ENCODE peak calls at places on chromosome 12, in seven cellular contexts. P, S, T, A, X, N and F are unnamed samples.

GRCh38 chr12:3160081-3160480 is 82.9 kb downstream of the TSPAN9 start:
- DNase-seq in P (no peak), N (no peak), S (no peak), X (no peak), T (no peak), A (peak; percentile 50), F (no peak)

GRCh38 chr12:47222960-47223847 is 143.4 kb upstream of the AMIGO2 start:
- DNase-seq in X (no peak), N (no peak), S (no peak), P (no peak), T (no peak), A (peak; percentile 56), F (no peak)

GRCh38 chr12:47147749-47148148 is 68.0 kb upstream of the AMIGO2 start:
- DNase-seq in S (no peak), T (no peak), X (no peak), A (no peak), N (no peak), P (no peak), F (no peak)

GRCh38 chr12:22626429-22626828 is 1.5 kb downstream of the ETNK1 start:
- DNase-seq in A (peak; percentile 33), X (no peak), S (no peak), P (no peak), T (no peak), N (no peak), F (no peak)

GRCh38 chr12:47773062-47773857 is at the start of gene SLC48A1:
- DNase-seq in S (peak; percentile 83), N (peak; percentile 96), A (peak; percentile 62), P (no peak), T (peak; percentile 85), X (no peak), F (peak; percentile 90)

GRCh38 chr12:16347391-16348298 is at the start of gene MGST1:
- DNase-seq in A (peak; percentile 78), P (peak; percentile 54), X (peak; percentile 48), N (peak; percentile 88), T (no peak), S (peak; percentile 93), F (peak; percentile 84)

GRCh38 chr12:1929985-1930815 is 11.7 kb upstream of the CACNA2D4 start:
- DNase-seq in N (peak; percentile 61), P (no peak), X (no peak), S (no peak), T (peak; percentile 43), A (no peak), F (peak; percentile 19)

GRCh38 chr12:22537000-22537544 is 7.3 kb downstream of the C2CD5 start:
- DNase-seq in A (no peak), N (no peak), P (no peak), T (no peak), S (no peak), X (no peak), F (no peak)

GRCh38 chr12:1279050-1279449 is 288.0 kb downstream of the ERC1 start:
- DNase-seq in T (no peak), A (no peak), S (no peak), P (no peak), X (no peak), N (no peak), F (no peak)

GRCh38 chr12:113056631-113057488 is at the start of gene DTX1:
- DNase-seq in S (no peak), P (no peak), X (no peak), A (peak; percentile 21), T (peak; percentile 57), N (peak; percentile 89), F (peak; percentile 65)

GRCh38 chr12:1377117-1377516 is 217.3 kb downstream of the FBXL14 start:
- DNase-seq in T (no peak), P (no peak), N (no peak), S (no peak), X (no peak), A (no peak), F (no peak)

GRCh38 chr12:105409881-105410471 is 79.5 kb downstream of the C12orf75 start:
- DNase-seq in N (no peak), A (peak; percentile 84), X (peak; percentile 20), S (no peak), P (peak; percentile 62), T (peak; percentile 53), F (no peak)

GRCh38 chr12:26768611-26769603 is 64.1 kb downstream of the ITPR2 start:
- DNase-seq in T (no peak), X (no peak), P (no peak), S (peak; percentile 50), N (no peak), A (no peak), F (no peak)

GRCh38 chr12:98595152-98595988 is 1.9 kb downstream of the SLC25A3 start:
- DNase-seq in A (peak; percentile 75), P (no peak), T (no peak), N (no peak), S (no peak), X (no peak), F (no peak)

GRCh38 chr12:114476159-114476558 is 70.2 kb upstream of the TBX5 start:
- DNase-seq in N (no peak), P (no peak), X (no peak), A (peak; percentile 63), S (no peak), T (no peak), F (no peak)

GRCh38 chr12:119850330-119850729 is 26.8 kb downstream of the CIT start:
- DNase-seq in A (no peak), P (no peak), X (no peak), N (no peak), T (no peak), S (no peak), F (no peak)

GRCh38 chr12:105982022-105982421 is 156.7 kb downstream of the NUAK1 start:
- DNase-seq in S (no peak), T (no peak), A (no peak), N (no peak), X (no peak), P (no peak), F (no peak)

GRCh38 chr12:5510251-5510805 is 78.4 kb downstream of the NTF3 start:
- DNase-seq in S (no peak), A (no peak), T (no peak), P (no peak), X (no peak), N (no peak), F (no peak)

GRCh38 chr12:115004469-115005146 is 320.6 kb upstream of the TBX3 start:
- DNase-seq in N (no peak), S (peak; percentile 51), P (no peak), T (no peak), X (no peak), A (no peak), F (no peak)

GRCh38 chr12:118439068-118439467 is 62.7 kb downstream of the SUDS3 start:
- DNase-seq in T (no peak), P (no peak), S (no peak), N (no peak), A (no peak), X (no peak), F (no peak)

GRCh38 chr12:104951759-104952509 is 6.2 kb downstream of the SLC41A2 start:
- DNase-seq in X (no peak), S (no peak), T (no peak), N (no peak), P (no peak), A (peak; percentile 49), F (no peak)

GRCh38 chr12:52139579-52140062 is 52.2 kb downstream of the KRT80 start:
- DNase-seq in T (no peak), X (no peak), S (no peak), A (no peak), P (no peak), N (peak; percentile 64), F (peak; percentile 74)

GRCh38 chr12:113241191-113242017 is 20.1 kb downstream of the TPCN1 start:
- DNase-seq in P (no peak), T (no peak), S (no peak), X (peak; percentile 48), A (peak; percentile 47), N (peak; percentile 66), F (peak; percentile 83)

GRCh38 chr12:108282676-108283075 is 56.4 kb downstream of the CMKLR1 start:
- DNase-seq in S (no peak), N (no peak), X (no peak), P (no peak), T (no peak), A (no peak), F (no peak)

GRCh38 chr12:89033062-89033461 is 319.2 kb downstream of the DUSP6 start:
- DNase-seq in N (no peak), P (no peak), T (no peak), A (no peak), X (no peak), S (no peak), F (no peak)

GRCh38 chr12:123085730-123086487 is 65.0 kb downstream of the PITPNM2 start:
- DNase-seq in N (peak; percentile 82), A (no peak), T (no peak), S (peak; percentile 67), X (no peak), P (no peak), F (peak; percentile 80)

GRCh38 chr12:51392556-51393237 is 1.5 kb upstream of the GALNT6 start:
- DNase-seq in P (no peak), A (no peak), S (peak; percentile 36), N (no peak), T (peak; percentile 49), X (no peak), F (peak; percentile 60)

GRCh38 chr12:115412821-115413220 is 728.8 kb upstream of the TBX3 start:
- DNase-seq in X (no peak), A (no peak), T (no peak), N (no peak), S (no peak), P (no peak), F (no peak)

GRCh38 chr12:32595251-32595650 is 83.8 kb upstream of the DNM1L start:
- DNase-seq in X (no peak), N (no peak), T (no peak), S (no peak), A (peak; percentile 20), P (no peak), F (no peak)

GRCh38 chr12:82912406-82912805 is 225.7 kb downstream of the TMTC2 start:
- DNase-seq in X (no peak), P (no peak), S (no peak), T (no peak), A (peak; percentile 74), N (no peak), F (no peak)
- H3K27ac ChIP-seq in X (no peak overlapping the region), P (no peak overlapping the region), S (no peak overlapping the region), T (no peak overlapping the region), A (no peak overlapping the region), N (no peak overlapping the region), F (no peak overlapping the region)

GRCh38 chr12:34348064-34348463 is 325.8 kb downstream of the ALG10 start:
- DNase-seq in T (no peak), S (no peak), N (no peak), P (no peak), A (no peak), X (no peak), F (no peak)
- H3K9me3 ChIP-seq in T (no peaks in the 10 kb centered on the region), S (no peaks in the 10 kb centered on the region), N (peaks cover 100% of the 10 kb centered on the region), P (peaks cover 58% of the 10 kb centered on the region), A (no peaks in the 10 kb centered on the region), X (no peaks in the 10 kb centered on the region), F (no peaks in the 10 kb centered on the region)

DNA sequence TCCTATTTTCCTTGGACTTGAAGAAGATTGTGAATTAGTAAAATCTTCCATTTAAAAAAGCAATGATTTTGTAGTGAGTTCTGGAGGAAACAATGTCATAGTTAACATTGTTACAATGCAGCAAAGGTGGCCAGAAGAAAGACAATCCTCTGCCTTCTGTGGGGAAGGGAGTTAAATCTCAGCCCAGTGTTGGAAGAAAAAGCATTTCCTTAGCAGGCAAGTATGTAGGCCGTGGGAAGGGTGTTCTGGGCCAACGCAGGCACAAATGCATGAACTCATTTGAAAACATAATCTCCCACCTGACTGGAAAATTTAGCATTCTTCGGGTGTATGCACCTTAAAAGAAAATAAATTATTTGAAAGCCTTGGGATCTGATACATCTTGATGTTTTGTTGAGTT is 258.6 kb downstream of the ADAMTS20 start:
- DNase-seq in A (no peak), T (no peak), N (no peak), P (no peak), S (no peak), X (no peak), F (no peak)
- H3K4me1 ChIP-seq in A (peaks cover 3% of the 10 kb centered on the region), T (no peaks in the 10 kb centered on the region), N (no peaks in the 10 kb centered on the region), P (no peaks in the 10 kb centered on the region), S (no peaks in the 10 kb centered on the region), X (no peaks in the 10 kb centered on the region), F (no peaks in the 10 kb centered on the region)

GRCh38 chr12:109466305-109466704 is 10.8 kb downstream of the KCTD10 start:
- DNase-seq in X (no peak), T (no peak), P (no peak), S (no peak), A (no peak), N (no peak), F (no peak)
- H3K27ac ChIP-seq in X (peak overlapping the region; percentile 71), T (no peak overlapping the region), P (peak overlapping the region; percentile 84), S (no peak overlapping the region), A (peak overlapping the region; percentile 100), N (peak overlapping the region; percentile 18), F (peak overlapping the region; percentile 91)